ENCODE peak calls at places on chromosomes 13 and 19, in eight cellular contexts. One of them, this sample, is unnamed.

GRCh38 chr13:33123066-33123940 is 107.1 kb downstream of the KL start:
- DNase-seq in H54: no peak
- DNase-seq in A549: no peak
- DNase-seq in Peyer's patch: peak
- DNase-seq in suprapubic skin: peak
- DNase-seq in transverse colon: no peak
- DNase-seq in tibial nerve: peak
- DNase-seq in H1: no peak
- DNase-seq in this sample: peak

GRCh38 chr19:53980553-53981407 is 10.7 kb upstream of the CACNG6 start:
- DNase-seq in transverse colon: no peak
- DNase-seq in A549: peak
- DNase-seq in tibial nerve: no peak
- DNase-seq in Peyer's patch: no peak
- DNase-seq in H54: peak
- DNase-seq in suprapubic skin: no peak
- DNase-seq in H1: peak
- DNase-seq in this sample: no peak

GRCh38 chr13:32314968-32315254 is 252 bp downstream of the ZAR1L start:
- DNase-seq in H1: no peak
- DNase-seq in suprapubic skin: no peak
- DNase-seq in H54: no peak
- DNase-seq in transverse colon: peak
- DNase-seq in tibial nerve: peak
- DNase-seq in Peyer's patch: peak
- DNase-seq in A549: no peak
- DNase-seq in this sample: peak

GRCh38 chr19:49056101-49056901 is 1.2 kb downstream of the CGB7 start:
- DNase-seq in transverse colon: peak
- DNase-seq in A549: peak
- DNase-seq in H54: no peak
- DNase-seq in Peyer's patch: peak
- DNase-seq in tibial nerve: peak
- DNase-seq in suprapubic skin: no peak
- DNase-seq in H1: peak
- DNase-seq in this sample: peak

GRCh38 chr19:51372021-51372648 is 319 bp downstream of the NKG7 start:
- DNase-seq in Peyer's patch: no peak
- DNase-seq in tibial nerve: no peak
- DNase-seq in transverse colon: no peak
- DNase-seq in H1: no peak
- DNase-seq in H54: no peak
- DNase-seq in A549: no peak
- DNase-seq in suprapubic skin: no peak
- DNase-seq in this sample: no peak

GRCh38 chr13:109778102-109778542 is 8.3 kb downstream of the IRS2 start:
- DNase-seq in A549: no peak
- DNase-seq in transverse colon: peak
- DNase-seq in suprapubic skin: no peak
- DNase-seq in H54: no peak
- DNase-seq in H1: no peak
- DNase-seq in Peyer's patch: no peak
- DNase-seq in tibial nerve: no peak
- DNase-seq in this sample: no peak

GRCh38 chr13:98440390-98441055 is 136.4 kb downstream of the STK24 start:
- DNase-seq in suprapubic skin: no peak
- DNase-seq in transverse colon: no peak
- DNase-seq in H1: no peak
- DNase-seq in H54: no peak
- DNase-seq in tibial nerve: no peak
- DNase-seq in Peyer's patch: no peak
- DNase-seq in A549: no peak
- DNase-seq in this sample: no peak

GRCh38 chr19:41907994-41908615 is 20.1 kb downstream of the ERFL start:
- DNase-seq in A549: no peak
- DNase-seq in transverse colon: no peak
- DNase-seq in tibial nerve: no peak
- DNase-seq in H1: no peak
- DNase-seq in suprapubic skin: no peak
- DNase-seq in H54: no peak
- DNase-seq in Peyer's patch: no peak
- DNase-seq in this sample: no peak

GRCh38 chr19:45008554-45008953 is 7.3 kb downstream of the RELB start:
- DNase-seq in A549: no peak
- DNase-seq in Peyer's patch: peak
- DNase-seq in H54: no peak
- DNase-seq in transverse colon: peak
- DNase-seq in tibial nerve: no peak
- DNase-seq in H1: no peak
- DNase-seq in suprapubic skin: no peak
- DNase-seq in this sample: no peak

GRCh38 chr13:46575321-46575721 is 22.4 kb downstream of the LRCH1 start:
- DNase-seq in H54: no peak
- DNase-seq in Peyer's patch: no peak
- DNase-seq in H1: no peak
- DNase-seq in tibial nerve: no peak
- DNase-seq in A549: no peak
- DNase-seq in transverse colon: no peak
- DNase-seq in suprapubic skin: no peak
- DNase-seq in this sample: no peak

GRCh38 chr19:54462713-54463530 is 656 bp downstream of the LENG9 start:
- DNase-seq in suprapubic skin: peak
- DNase-seq in transverse colon: peak
- DNase-seq in A549: no peak
- DNase-seq in H1: peak
- DNase-seq in tibial nerve: peak
- DNase-seq in Peyer's patch: peak
- DNase-seq in H54: no peak
- DNase-seq in this sample: peak

GRCh38 chr19:12647490-12648071 is 19.0 kb downstream of the MAN2B1 start:
- DNase-seq in tibial nerve: peak
- DNase-seq in suprapubic skin: no peak
- DNase-seq in Peyer's patch: peak
- DNase-seq in H54: no peak
- DNase-seq in transverse colon: peak
- DNase-seq in A549: no peak
- DNase-seq in H1: peak
- DNase-seq in this sample: peak

DNA sequence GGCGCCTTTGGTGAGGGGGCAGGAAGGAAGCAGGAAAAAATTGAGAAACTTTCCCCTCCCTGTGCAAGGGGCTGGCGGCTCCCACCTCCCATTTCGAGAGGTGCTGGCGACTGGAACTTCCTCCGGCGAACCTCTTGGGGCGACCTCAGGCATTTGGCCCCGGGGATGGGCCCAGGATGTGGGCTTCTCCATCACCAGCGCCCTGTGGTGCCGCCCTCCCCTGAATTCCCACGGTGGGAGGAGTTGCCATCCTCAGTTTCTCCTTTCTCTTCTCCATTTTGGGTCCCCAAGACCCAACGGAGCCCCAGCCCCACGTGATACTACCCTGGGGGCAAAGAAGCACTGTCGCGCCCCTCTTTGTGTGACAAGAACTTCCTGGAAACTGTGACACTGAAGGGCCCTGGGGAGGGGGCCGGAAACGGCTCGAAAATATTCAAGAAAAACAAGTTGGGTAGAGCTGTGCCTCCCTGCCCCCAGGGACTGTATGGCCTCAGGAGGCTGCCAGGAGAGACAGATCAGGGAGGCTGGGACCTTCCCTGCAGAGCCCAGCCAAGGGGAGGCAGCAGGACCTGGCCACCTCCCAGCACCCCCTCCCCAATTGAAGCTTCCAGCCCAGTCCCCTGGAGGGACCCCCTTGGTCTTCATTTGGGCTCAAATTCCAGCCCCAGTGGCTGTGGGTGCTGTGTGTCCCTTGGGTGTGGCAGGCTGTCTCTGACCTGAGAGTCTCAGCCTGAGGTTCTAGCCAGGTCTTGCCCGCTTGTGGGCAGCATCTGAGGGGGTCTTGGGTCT is 16.2 kb upstream of the AP1M2 start:
- DNase-seq in Peyer's patch: peak
- DNase-seq in A549: no peak
- DNase-seq in transverse colon: peak
- DNase-seq in H54: no peak
- DNase-seq in tibial nerve: no peak
- DNase-seq in H1: peak
- DNase-seq in suprapubic skin: peak
- DNase-seq in this sample: peak
- TF ChIP-seq POLR2A in Peyer's patch: peak
- TF ChIP-seq POLR2A in A549: no peak
- TF ChIP-seq POLR2A in transverse colon: peak
- TF ChIP-seq POLR2A in H54: no peak
- TF ChIP-seq POLR2A in tibial nerve: no peak
- TF ChIP-seq POLR2A in H1: no peak
- TF ChIP-seq POLR2A in suprapubic skin: no peak
- TF ChIP-seq POLR2A in this sample: no peak

DNA sequence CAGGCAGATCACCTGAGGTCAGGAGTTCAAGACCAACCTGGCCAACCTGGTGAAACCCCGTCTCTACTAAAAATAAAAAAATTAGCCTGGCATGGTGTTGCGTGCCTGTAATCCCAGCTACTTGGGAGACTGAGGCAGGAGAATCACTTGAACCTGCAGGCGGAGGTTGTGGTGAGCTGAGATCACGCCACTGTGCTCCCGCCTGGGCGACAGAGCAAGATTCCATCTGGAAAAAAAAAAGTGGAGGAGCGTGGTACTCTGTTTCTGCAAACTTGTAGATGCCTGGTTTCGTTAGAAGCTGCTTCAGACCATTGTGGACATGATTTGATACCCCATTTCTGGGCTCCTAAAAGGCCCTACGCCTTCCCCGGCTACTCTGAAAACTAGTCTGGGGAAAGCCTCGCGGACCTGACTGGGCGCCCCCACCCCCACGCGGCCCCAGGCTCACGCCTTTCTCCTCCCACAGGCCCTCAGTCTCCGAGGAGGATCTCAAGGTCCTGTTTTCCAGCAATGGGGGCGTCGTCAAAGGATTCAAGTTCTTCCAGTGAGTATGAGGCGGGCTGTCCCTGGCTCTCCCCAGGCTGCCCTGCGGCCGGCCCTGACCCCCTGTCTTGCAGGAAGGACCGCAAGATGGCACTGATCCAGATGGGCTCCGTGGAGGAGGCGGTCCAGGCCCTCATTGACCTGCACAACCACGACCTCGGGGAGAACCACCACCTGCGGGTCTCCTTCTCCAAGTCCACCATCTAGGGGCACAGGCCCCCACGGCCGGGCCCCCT is 11.5 kb downstream of the PLPPR3 start:
- DNase-seq in Peyer's patch: no peak
- DNase-seq in suprapubic skin: no peak
- DNase-seq in transverse colon: no peak
- DNase-seq in A549: no peak
- DNase-seq in tibial nerve: no peak
- DNase-seq in H1: peak
- DNase-seq in H54: peak
- DNase-seq in this sample: no peak
- TF ChIP-seq POLR2A in Peyer's patch: no peak
- TF ChIP-seq POLR2A in suprapubic skin: no peak
- TF ChIP-seq POLR2A in transverse colon: no peak
- TF ChIP-seq POLR2A in A549: no peak
- TF ChIP-seq POLR2A in tibial nerve: no peak
- TF ChIP-seq POLR2A in H1: peak
- TF ChIP-seq POLR2A in H54: no peak
- TF ChIP-seq POLR2A in this sample: no peak

GRCh38 chr19:2944775-2945574 is at the start of gene ZNF77:
- DNase-seq in A549: peak
- DNase-seq in suprapubic skin: peak
- DNase-seq in H1: peak
- DNase-seq in tibial nerve: peak
- DNase-seq in H54: peak
- DNase-seq in transverse colon: peak
- DNase-seq in Peyer's patch: peak
- DNase-seq in this sample: peak
- TF ChIP-seq POLR2A in A549: peak
- TF ChIP-seq POLR2A in suprapubic skin: no peak
- TF ChIP-seq POLR2A in H1: no peak
- TF ChIP-seq POLR2A in tibial nerve: peak
- TF ChIP-seq POLR2A in H54: peak
- TF ChIP-seq POLR2A in transverse colon: peak
- TF ChIP-seq POLR2A in Peyer's patch: peak
- TF ChIP-seq POLR2A in this sample: peak

GRCh38 chr19:50204811-50205675 is 1.6 kb downstream of the MYH14 start:
- DNase-seq in Peyer's patch: peak
- DNase-seq in transverse colon: peak
- DNase-seq in tibial nerve: no peak
- DNase-seq in suprapubic skin: peak
- DNase-seq in H54: no peak
- DNase-seq in A549: no peak
- DNase-seq in H1: peak
- DNase-seq in this sample: peak
- TF ChIP-seq POLR2A in Peyer's patch: peak
- TF ChIP-seq POLR2A in transverse colon: no peak
- TF ChIP-seq POLR2A in tibial nerve: no peak
- TF ChIP-seq POLR2A in suprapubic skin: no peak
- TF ChIP-seq POLR2A in H54: no peak
- TF ChIP-seq POLR2A in A549: no peak
- TF ChIP-seq POLR2A in H1: no peak
- TF ChIP-seq POLR2A in this sample: peak

DNA sequence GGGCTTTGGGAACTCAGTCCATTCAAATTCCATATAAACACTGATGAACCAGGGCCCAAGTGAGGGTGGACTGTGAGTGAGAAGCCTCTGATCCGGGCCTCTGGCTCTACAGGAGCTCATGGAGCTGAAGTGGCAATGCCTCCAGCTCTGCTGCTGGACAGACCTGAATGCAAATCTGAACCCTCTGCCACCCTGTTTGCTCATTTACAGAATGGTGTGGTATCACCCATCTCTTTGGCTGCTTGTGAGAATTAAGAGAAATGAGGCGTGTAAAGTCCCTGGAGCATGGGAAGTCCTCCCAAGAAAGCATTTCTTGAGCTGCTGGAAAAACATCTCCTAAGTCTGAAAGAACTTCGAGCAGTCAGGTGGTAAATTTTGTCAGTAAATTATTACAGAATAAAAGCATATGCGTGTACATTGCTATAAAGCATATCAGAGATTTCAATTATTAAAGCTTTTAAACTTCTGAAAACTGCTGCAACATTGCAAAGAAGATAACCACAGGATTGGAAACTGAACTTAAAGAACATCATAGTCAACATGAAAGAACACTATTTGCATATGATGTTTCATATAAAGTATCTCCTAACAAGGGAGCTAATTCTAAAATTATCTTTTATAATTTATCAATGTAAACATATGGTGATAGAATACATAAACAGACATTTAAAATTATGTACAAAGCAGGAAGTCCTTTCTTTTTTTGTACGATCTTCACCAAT is 369.0 kb downstream of the UQCRFS1 start:
- DNase-seq in H1: no peak
- DNase-seq in transverse colon: no peak
- DNase-seq in suprapubic skin: no peak
- DNase-seq in tibial nerve: no peak
- DNase-seq in A549: no peak
- DNase-seq in H54: no peak
- DNase-seq in Peyer's patch: no peak
- DNase-seq in this sample: no peak
- TF ChIP-seq POLR2A in H1: no peak
- TF ChIP-seq POLR2A in transverse colon: no peak
- TF ChIP-seq POLR2A in suprapubic skin: no peak
- TF ChIP-seq POLR2A in tibial nerve: no peak
- TF ChIP-seq POLR2A in A549: no peak
- TF ChIP-seq POLR2A in H54: no peak
- TF ChIP-seq POLR2A in Peyer's patch: no peak
- TF ChIP-seq POLR2A in this sample: no peak